ENCODE peak calls at places on chromosomes 5 and 9, in four cellular contexts. P is left ventricle myocardium superior, M is A549, B is mucosa of descending colon. Y is an unnamed sample.

GRCh38 chr5:153919161-153919560 is 119.5 kb downstream of the FAM114A2 start:
- DNase-seq in M (no peak), B (no peak), P (peak), Y (no peak)

GRCh38 chr5:9440517-9440916 is 105.4 kb downstream of the SEMA5A start:
- DNase-seq in B (no peak), M (no peak), P (no peak), Y (no peak)

GRCh38 chr5:4375640-4376039 is 764.5 kb upstream of the ADAMTS16 start:
- DNase-seq in P (no peak), M (no peak), B (no peak), Y (no peak)

GRCh38 chr5:69432412-69433206 is 17.7 kb downstream of the MARVELD2 start:
- DNase-seq in P (no peak), B (no peak), M (no peak), Y (no peak)

GRCh38 chr5:138338411-138339085 is 482 bp downstream of the FAM53C start:
- DNase-seq in M (no peak), P (no peak), B (no peak), Y (no peak)

GRCh38 chr9:78215706-78216105 is 20.2 kb upstream of the CEP78 start:
- DNase-seq in M (no peak), P (no peak), B (no peak), Y (no peak)

GRCh38 chr5:1793301-1793740 is 6.3 kb downstream of the MRPL36 start:
- DNase-seq in M (no peak), P (no peak), B (no peak), Y (no peak)

GRCh38 chr5:112146323-112146848 is 272.7 kb downstream of the EPB41L4A start:
- DNase-seq in B (no peak), P (no peak), M (no peak), Y (no peak)

GRCh38 chr5:131386779-131387178 is 122.9 kb downstream of the CDC42SE2 start:
- DNase-seq in B (no peak), P (no peak), M (no peak), Y (no peak)

GRCh38 chr5:2529371-2530100 is 221.9 kb downstream of the IRX2 start:
- DNase-seq in M (no peak), B (no peak), P (no peak), Y (no peak)

GRCh38 chr9:69768716-69769115 is 8.9 kb upstream of the PTAR1 start:
- DNase-seq in B (no peak), M (no peak), P (no peak), Y (no peak)

GRCh38 chr5:177471610-177472356 is 1.7 kb downstream of the DBN1 start:
- DNase-seq in P (peak), B (peak), M (no peak), Y (no peak)

GRCh38 chr5:177336112-177336511 is 15.4 kb downstream of the LMAN2 start:
- DNase-seq in P (no peak), B (no peak), M (peak), Y (peak)

GRCh38 chr5:23064710-23065109 is 211.6 kb upstream of the CDH12 start:
- DNase-seq in B (no peak), M (no peak), P (no peak), Y (no peak)

GRCh38 chr9:100219347-100219746 is 120.3 kb downstream of the INVS start:
- DNase-seq in P (no peak), B (no peak), M (no peak), Y (no peak)

GRCh38 chr9:129289883-129290282 is 111.8 kb upstream of the IER5L start:
- DNase-seq in B (peak), M (no peak), P (no peak), Y (no peak)

GRCh38 chr5:11012295-11012694 is 251.3 kb upstream of the DAP start:
- DNase-seq in M (no peak), B (no peak), P (peak), Y (no peak)